ENCODE peak calls at places on chromosomes 1 and 21, in five cellular contexts. K is NCI-H1092, F is cardiac muscle cell, O is GM20000, D is GM23338. M is an unnamed sample.

GRCh38 chr1:34870395-34870794 is 10.8 kb upstream of the SMIM12 start:
- DNase-seq in K (no peak), F (no peak), O (no peak), D (no peak), M (no peak)

GRCh38 chr1:219126267-219126862 is 47.3 kb upstream of the LYPLAL1 start:
- DNase-seq in K (no peak), F (peak), O (no peak), D (no peak), M (no peak)

GRCh38 chr1:82686774-82687173 is 886.0 kb downstream of the ADGRL2 start:
- DNase-seq in K (no peak), F (no peak), O (no peak), D (no peak), M (no peak)

GRCh38 chr1:48493970-48494769 is 22.2 kb upstream of the SPATA6 start:
- DNase-seq in K (no peak), F (peak), O (no peak), D (peak), M (no peak)

GRCh38 chr21:34620084-34620665 is 5.3 kb upstream of the RCAN1 start:
- DNase-seq in K (no peak), F (no peak), O (no peak), D (no peak), M (no peak)

GRCh38 chr1:63917571-63918394 is 144.0 kb downstream of the ROR1 start:
- DNase-seq in K (no peak), F (no peak), O (peak), D (peak), M (no peak)

GRCh38 chr21:45511661-45512431 is 30.4 kb downstream of the SLC19A1 start:
- DNase-seq in K (no peak), F (no peak), O (no peak), D (no peak), M (no peak)

GRCh38 chr21:24353492-24353891 is 1253.8 kb downstream of the MRPL39 start:
- DNase-seq in K (no peak), F (no peak), O (no peak), D (no peak), M (no peak)

GRCh38 chr1:27967884-27968466 is 8.2 kb downstream of the XKR8 start:
- DNase-seq in K (no peak), F (no peak), O (no peak), D (no peak), M (no peak)

GRCh38 chr21:44702973-44703730 is 6.2 kb downstream of the KRTAP10-12 start:
- DNase-seq in K (peak), F (no peak), O (no peak), D (no peak), M (no peak)

GRCh38 chr1:42206164-42206563 is 41.6 kb upstream of the GUCA2A start:
- DNase-seq in K (no peak), F (no peak), O (no peak), D (no peak), M (no peak)

GRCh38 chr1:232250410-232250809 is 379.5 kb downstream of the SIPA1L2 start:
- DNase-seq in K (no peak), F (no peak), O (no peak), D (no peak), M (no peak)

M was measured in T47D.